ENCODE peak calls at places on chromosomes 11 and 22, in six cellular contexts. X, E, M, F, Q and I are unnamed samples.

GRCh38 chr11:40517122-40517521 is 942.3 kb downstream of the LRRC4C start:
- DNase-seq in X (no peak), E (no peak), M (no peak), F (no peak), Q (no peak), I (no peak)

GRCh38 chr11:78379039-78379670 is 38.5 kb downstream of the GAB2 start:
- DNase-seq in X (no peak), E (no peak), M (no peak), F (no peak), Q (no peak), I (no peak)

GRCh38 chr11:44338031-44338430 is 28.1 kb upstream of the ALX4 start:
- DNase-seq in X (no peak), E (peak), M (no peak), F (no peak), Q (no peak), I (no peak)

GRCh38 chr11:69801513-69802335 is 17.5 kb downstream of the FGF3 start:
- DNase-seq in X (no peak), E (no peak), M (peak), F (peak), Q (peak), I (no peak)

GRCh38 chr11:11177156-11177808 is 175.8 kb downstream of the CSNK2A3 start:
- DNase-seq in X (no peak), E (no peak), M (no peak), F (no peak), Q (no peak), I (no peak)

GRCh38 chr22:19876314-19876940 is 21.8 kb upstream of the GNB1L start:
- DNase-seq in X (no peak), E (peak), M (no peak), F (no peak), Q (no peak), I (no peak)

GRCh38 chr11:10030122-10030490 is 263.9 kb downstream of the SBF2 start:
- DNase-seq in X (no peak), E (no peak), M (no peak), F (no peak), Q (no peak), I (no peak)

GRCh38 chr11:130653838-130654601 is 205.6 kb downstream of the ADAMTS15 start:
- DNase-seq in X (peak), E (peak), M (peak), F (no peak), Q (no peak), I (peak)